ENCODE peak calls at places on chromosomes 16 and 17, in nine cellular contexts. One of them, this sample, is unnamed.

GRCh38 chr17:43826206-43826605 is 6.7 kb downstream of the MPP3 start:
- DNase-seq in EH: no peak
- DNase-seq in stimulated activated CD4-positive, alpha-beta T cell treated with anti-CD3 and anti-CD28 coated beads, Interleukin-1b, Interleukin-23, amount 100 ng/mL, for 1 hour: no peak
- DNase-seq in kidney: no peak
- DNase-seq in KBM-7: no peak
- DNase-seq in HS-27A: no peak
- DNase-seq in HTR-8/SVneo: no peak
- DNase-seq in COR-L47: no peak
- DNase-seq in GM04503: no peak
- DNase-seq in this sample: no peak

GRCh38 chr17:19769946-19770652 is 22.0 kb upstream of the ALDH3A1 start:
- DNase-seq in GM04503: peak
- DNase-seq in HTR-8/SVneo: peak
- DNase-seq in EH: peak
- DNase-seq in HS-27A: no peak
- DNase-seq in kidney: no peak
- DNase-seq in KBM-7: no peak
- DNase-seq in stimulated activated CD4-positive, alpha-beta T cell treated with anti-CD3 and anti-CD28 coated beads, Interleukin-1b, Interleukin-23, amount 100 ng/mL, for 1 hour: no peak
- DNase-seq in COR-L47: no peak
- DNase-seq in this sample: no peak

GRCh38 chr17:30824002-30824355 is 513 bp downstream of the CRLF3 start:
- DNase-seq in HS-27A: no peak
- DNase-seq in HTR-8/SVneo: peak
- DNase-seq in stimulated activated CD4-positive, alpha-beta T cell treated with anti-CD3 and anti-CD28 coated beads, Interleukin-1b, Interleukin-23, amount 100 ng/mL, for 1 hour: no peak
- DNase-seq in KBM-7: peak
- DNase-seq in COR-L47: no peak
- DNase-seq in EH: peak
- DNase-seq in GM04503: no peak
- DNase-seq in kidney: no peak
- DNase-seq in this sample: no peak

GRCh38 chr16:1458336-1458976 is 14.1 kb upstream of the CCDC154 start:
- DNase-seq in GM04503: no peak
- DNase-seq in HS-27A: no peak
- DNase-seq in EH: peak
- DNase-seq in kidney: peak
- DNase-seq in stimulated activated CD4-positive, alpha-beta T cell treated with anti-CD3 and anti-CD28 coated beads, Interleukin-1b, Interleukin-23, amount 100 ng/mL, for 1 hour: no peak
- DNase-seq in COR-L47: no peak
- DNase-seq in HTR-8/SVneo: no peak
- DNase-seq in KBM-7: no peak
- DNase-seq in this sample: no peak

GRCh38 chr17:77644981-77645380 is 313.5 kb upstream of the TNRC6C start:
- DNase-seq in HS-27A: no peak
- DNase-seq in KBM-7: no peak
- DNase-seq in kidney: no peak
- DNase-seq in EH: no peak
- DNase-seq in GM04503: no peak
- DNase-seq in stimulated activated CD4-positive, alpha-beta T cell treated with anti-CD3 and anti-CD28 coated beads, Interleukin-1b, Interleukin-23, amount 100 ng/mL, for 1 hour: no peak
- DNase-seq in COR-L47: no peak
- DNase-seq in HTR-8/SVneo: no peak
- DNase-seq in this sample: no peak

GRCh38 chr17:82246365-82247174 is 17.7 kb downstream of the SLC16A3 start:
- DNase-seq in EH: peak
- DNase-seq in COR-L47: no peak
- DNase-seq in stimulated activated CD4-positive, alpha-beta T cell treated with anti-CD3 and anti-CD28 coated beads, Interleukin-1b, Interleukin-23, amount 100 ng/mL, for 1 hour: no peak
- DNase-seq in HS-27A: no peak
- DNase-seq in GM04503: no peak
- DNase-seq in KBM-7: peak
- DNase-seq in HTR-8/SVneo: no peak
- DNase-seq in kidney: peak
- DNase-seq in this sample: no peak

GRCh38 chr17:74599023-74599399 is 6.9 kb upstream of the CD300LD start:
- DNase-seq in stimulated activated CD4-positive, alpha-beta T cell treated with anti-CD3 and anti-CD28 coated beads, Interleukin-1b, Interleukin-23, amount 100 ng/mL, for 1 hour: no peak
- DNase-seq in HS-27A: no peak
- DNase-seq in KBM-7: peak
- DNase-seq in COR-L47: no peak
- DNase-seq in EH: no peak
- DNase-seq in GM04503: no peak
- DNase-seq in kidney: no peak
- DNase-seq in HTR-8/SVneo: no peak
- DNase-seq in this sample: peak

GRCh38 chr16:50367777-50368409 is 895 bp downstream of the BRD7 start:
- DNase-seq in COR-L47: no peak
- DNase-seq in kidney: no peak
- DNase-seq in HTR-8/SVneo: no peak
- DNase-seq in EH: no peak
- DNase-seq in stimulated activated CD4-positive, alpha-beta T cell treated with anti-CD3 and anti-CD28 coated beads, Interleukin-1b, Interleukin-23, amount 100 ng/mL, for 1 hour: no peak
- DNase-seq in HS-27A: no peak
- DNase-seq in GM04503: no peak
- DNase-seq in KBM-7: peak
- DNase-seq in this sample: no peak

GRCh38 chr16:48559462-48560211 is 50.3 kb downstream of the N4BP1 start:
- DNase-seq in HS-27A: no peak
- DNase-seq in HTR-8/SVneo: no peak
- DNase-seq in GM04503: no peak
- DNase-seq in kidney: no peak
- DNase-seq in COR-L47: no peak
- DNase-seq in EH: no peak
- DNase-seq in KBM-7: peak
- DNase-seq in stimulated activated CD4-positive, alpha-beta T cell treated with anti-CD3 and anti-CD28 coated beads, Interleukin-1b, Interleukin-23, amount 100 ng/mL, for 1 hour: no peak
- DNase-seq in this sample: no peak

GRCh38 chr16:87291944-87292343 is 25.2 kb downstream of the C16orf95 start:
- DNase-seq in HTR-8/SVneo: no peak
- DNase-seq in GM04503: no peak
- DNase-seq in stimulated activated CD4-positive, alpha-beta T cell treated with anti-CD3 and anti-CD28 coated beads, Interleukin-1b, Interleukin-23, amount 100 ng/mL, for 1 hour: no peak
- DNase-seq in EH: no peak
- DNase-seq in KBM-7: no peak
- DNase-seq in COR-L47: no peak
- DNase-seq in kidney: no peak
- DNase-seq in HS-27A: no peak
- DNase-seq in this sample: no peak

GRCh38 chr17:46029627-46030026 is 30.6 kb downstream of the STH start:
- DNase-seq in GM04503: no peak
- DNase-seq in COR-L47: no peak
- DNase-seq in KBM-7: no peak
- DNase-seq in EH: no peak
- DNase-seq in HS-27A: no peak
- DNase-seq in HTR-8/SVneo: no peak
- DNase-seq in stimulated activated CD4-positive, alpha-beta T cell treated with anti-CD3 and anti-CD28 coated beads, Interleukin-1b, Interleukin-23, amount 100 ng/mL, for 1 hour: no peak
- DNase-seq in kidney: no peak
- DNase-seq in this sample: no peak

GRCh38 chr17:80774643-80775281 is 216.9 kb upstream of the CHMP6 start:
- DNase-seq in stimulated activated CD4-positive, alpha-beta T cell treated with anti-CD3 and anti-CD28 coated beads, Interleukin-1b, Interleukin-23, amount 100 ng/mL, for 1 hour: no peak
- DNase-seq in EH: no peak
- DNase-seq in KBM-7: peak
- DNase-seq in HS-27A: no peak
- DNase-seq in HTR-8/SVneo: no peak
- DNase-seq in COR-L47: no peak
- DNase-seq in GM04503: no peak
- DNase-seq in kidney: no peak
- DNase-seq in this sample: peak

GRCh38 chr17:31663576-31663975 is 195.5 kb downstream of the COPRS start:
- DNase-seq in HTR-8/SVneo: no peak
- DNase-seq in stimulated activated CD4-positive, alpha-beta T cell treated with anti-CD3 and anti-CD28 coated beads, Interleukin-1b, Interleukin-23, amount 100 ng/mL, for 1 hour: no peak
- DNase-seq in EH: no peak
- DNase-seq in HS-27A: no peak
- DNase-seq in kidney: no peak
- DNase-seq in COR-L47: no peak
- DNase-seq in KBM-7: no peak
- DNase-seq in GM04503: no peak
- DNase-seq in this sample: no peak

GRCh38 chr17:8091033-8091687 is 3.6 kb upstream of the ALOX12B start:
- DNase-seq in COR-L47: no peak
- DNase-seq in kidney: no peak
- DNase-seq in HS-27A: no peak
- DNase-seq in stimulated activated CD4-positive, alpha-beta T cell treated with anti-CD3 and anti-CD28 coated beads, Interleukin-1b, Interleukin-23, amount 100 ng/mL, for 1 hour: no peak
- DNase-seq in HTR-8/SVneo: no peak
- DNase-seq in KBM-7: peak
- DNase-seq in EH: no peak
- DNase-seq in GM04503: no peak
- DNase-seq in this sample: no peak

GRCh38 chr17:74677558-74678466 is 34.9 kb downstream of the CD300LF start:
- DNase-seq in HS-27A: no peak
- DNase-seq in GM04503: no peak
- DNase-seq in HTR-8/SVneo: no peak
- DNase-seq in COR-L47: no peak
- DNase-seq in stimulated activated CD4-positive, alpha-beta T cell treated with anti-CD3 and anti-CD28 coated beads, Interleukin-1b, Interleukin-23, amount 100 ng/mL, for 1 hour: no peak
- DNase-seq in KBM-7: no peak
- DNase-seq in kidney: no peak
- DNase-seq in EH: no peak
- DNase-seq in this sample: no peak

GRCh38 chr16:5024632-5025031 is 9.1 kb downstream of the NAGPA start:
- DNase-seq in stimulated activated CD4-positive, alpha-beta T cell treated with anti-CD3 and anti-CD28 coated beads, Interleukin-1b, Interleukin-23, amount 100 ng/mL, for 1 hour: no peak
- DNase-seq in GM04503: no peak
- DNase-seq in kidney: no peak
- DNase-seq in COR-L47: peak
- DNase-seq in EH: no peak
- DNase-seq in KBM-7: peak
- DNase-seq in HS-27A: no peak
- DNase-seq in HTR-8/SVneo: peak
- DNase-seq in this sample: no peak

GRCh38 chr16:82621796-82622195 is 5.0 kb upstream of the CDH13 start:
- DNase-seq in stimulated activated CD4-positive, alpha-beta T cell treated with anti-CD3 and anti-CD28 coated beads, Interleukin-1b, Interleukin-23, amount 100 ng/mL, for 1 hour: no peak
- DNase-seq in kidney: no peak
- DNase-seq in EH: peak
- DNase-seq in COR-L47: no peak
- DNase-seq in GM04503: no peak
- DNase-seq in HTR-8/SVneo: no peak
- DNase-seq in HS-27A: no peak
- DNase-seq in KBM-7: no peak
- DNase-seq in this sample: no peak

GRCh38 chr16:4601317-4602186 is 13.1 kb downstream of the UBALD1 start:
- DNase-seq in KBM-7: no peak
- DNase-seq in EH: no peak
- DNase-seq in GM04503: no peak
- DNase-seq in HS-27A: no peak
- DNase-seq in kidney: no peak
- DNase-seq in COR-L47: no peak
- DNase-seq in HTR-8/SVneo: no peak
- DNase-seq in stimulated activated CD4-positive, alpha-beta T cell treated with anti-CD3 and anti-CD28 coated beads, Interleukin-1b, Interleukin-23, amount 100 ng/mL, for 1 hour: no peak
- DNase-seq in this sample: no peak

GRCh38 chr17:78131172-78132085 is 858 bp downstream of the TMC8 start:
- DNase-seq in kidney: peak
- DNase-seq in COR-L47: no peak
- DNase-seq in EH: no peak
- DNase-seq in HS-27A: no peak
- DNase-seq in stimulated activated CD4-positive, alpha-beta T cell treated with anti-CD3 and anti-CD28 coated beads, Interleukin-1b, Interleukin-23, amount 100 ng/mL, for 1 hour: no peak
- DNase-seq in GM04503: no peak
- DNase-seq in HTR-8/SVneo: no peak
- DNase-seq in KBM-7: peak
- DNase-seq in this sample: peak

GRCh38 chr16:87293990-87294389 is 23.2 kb downstream of the C16orf95 start:
- DNase-seq in EH: no peak
- DNase-seq in KBM-7: no peak
- DNase-seq in GM04503: no peak
- DNase-seq in COR-L47: no peak
- DNase-seq in stimulated activated CD4-positive, alpha-beta T cell treated with anti-CD3 and anti-CD28 coated beads, Interleukin-1b, Interleukin-23, amount 100 ng/mL, for 1 hour: no peak
- DNase-seq in kidney: no peak
- DNase-seq in HTR-8/SVneo: no peak
- DNase-seq in HS-27A: no peak
- DNase-seq in this sample: no peak

GRCh38 chr17:33234930-33235685 is 58.0 kb downstream of the ASIC2 start:
- DNase-seq in HS-27A: peak
- DNase-seq in kidney: peak
- DNase-seq in stimulated activated CD4-positive, alpha-beta T cell treated with anti-CD3 and anti-CD28 coated beads, Interleukin-1b, Interleukin-23, amount 100 ng/mL, for 1 hour: no peak
- DNase-seq in COR-L47: no peak
- DNase-seq in HTR-8/SVneo: peak
- DNase-seq in GM04503: peak
- DNase-seq in KBM-7: no peak
- DNase-seq in EH: peak
- DNase-seq in this sample: no peak

GRCh38 chr17:73231363-73231762 is 30.3 kb downstream of the CPSF4L start:
- DNase-seq in KBM-7: no peak
- DNase-seq in EH: peak
- DNase-seq in HTR-8/SVneo: peak
- DNase-seq in stimulated activated CD4-positive, alpha-beta T cell treated with anti-CD3 and anti-CD28 coated beads, Interleukin-1b, Interleukin-23, amount 100 ng/mL, for 1 hour: no peak
- DNase-seq in GM04503: no peak
- DNase-seq in COR-L47: no peak
- DNase-seq in kidney: no peak
- DNase-seq in HS-27A: no peak
- DNase-seq in this sample: peak

GRCh38 chr16:30605148-30605547 is 5.0 kb downstream of the ZNF689 start:
- DNase-seq in KBM-7: no peak
- DNase-seq in HS-27A: no peak
- DNase-seq in stimulated activated CD4-positive, alpha-beta T cell treated with anti-CD3 and anti-CD28 coated beads, Interleukin-1b, Interleukin-23, amount 100 ng/mL, for 1 hour: no peak
- DNase-seq in GM04503: no peak
- DNase-seq in HTR-8/SVneo: no peak
- DNase-seq in COR-L47: no peak
- DNase-seq in EH: no peak
- DNase-seq in kidney: peak
- DNase-seq in this sample: peak

GRCh38 chr16:71383054-71383773 is 24.7 kb downstream of the CALB2 start:
- DNase-seq in COR-L47: no peak
- DNase-seq in EH: peak
- DNase-seq in kidney: no peak
- DNase-seq in HS-27A: no peak
- DNase-seq in HTR-8/SVneo: no peak
- DNase-seq in stimulated activated CD4-positive, alpha-beta T cell treated with anti-CD3 and anti-CD28 coated beads, Interleukin-1b, Interleukin-23, amount 100 ng/mL, for 1 hour: no peak
- DNase-seq in KBM-7: no peak
- DNase-seq in GM04503: no peak
- DNase-seq in this sample: no peak

GRCh38 chr17:72349508-72350472 is 229.0 kb downstream of the SOX9 start:
- DNase-seq in EH: no peak
- DNase-seq in GM04503: no peak
- DNase-seq in kidney: no peak
- DNase-seq in HS-27A: no peak
- DNase-seq in COR-L47: no peak
- DNase-seq in stimulated activated CD4-positive, alpha-beta T cell treated with anti-CD3 and anti-CD28 coated beads, Interleukin-1b, Interleukin-23, amount 100 ng/mL, for 1 hour: no peak
- DNase-seq in KBM-7: no peak
- DNase-seq in HTR-8/SVneo: no peak
- DNase-seq in this sample: no peak

GRCh38 chr16:14105976-14106375 is 34.9 kb downstream of the MRTFB start:
- DNase-seq in GM04503: no peak
- DNase-seq in stimulated activated CD4-positive, alpha-beta T cell treated with anti-CD3 and anti-CD28 coated beads, Interleukin-1b, Interleukin-23, amount 100 ng/mL, for 1 hour: no peak
- DNase-seq in EH: no peak
- DNase-seq in HTR-8/SVneo: no peak
- DNase-seq in KBM-7: no peak
- DNase-seq in COR-L47: no peak
- DNase-seq in kidney: no peak
- DNase-seq in HS-27A: no peak
- DNase-seq in this sample: no peak

GRCh38 chr17:61815863-61816523 is 47.3 kb downstream of the BRIP1 start:
- DNase-seq in GM04503: no peak
- DNase-seq in stimulated activated CD4-positive, alpha-beta T cell treated with anti-CD3 and anti-CD28 coated beads, Interleukin-1b, Interleukin-23, amount 100 ng/mL, for 1 hour: no peak
- DNase-seq in HTR-8/SVneo: no peak
- DNase-seq in COR-L47: peak
- DNase-seq in kidney: no peak
- DNase-seq in HS-27A: no peak
- DNase-seq in KBM-7: no peak
- DNase-seq in EH: no peak
- DNase-seq in this sample: no peak

GRCh38 chr17:4944163-4944553 is 4.1 kb downstream of the RNF167 start:
- DNase-seq in EH: no peak
- DNase-seq in kidney: no peak
- DNase-seq in HTR-8/SVneo: no peak
- DNase-seq in KBM-7: peak
- DNase-seq in GM04503: no peak
- DNase-seq in stimulated activated CD4-positive, alpha-beta T cell treated with anti-CD3 and anti-CD28 coated beads, Interleukin-1b, Interleukin-23, amount 100 ng/mL, for 1 hour: no peak
- DNase-seq in HS-27A: no peak
- DNase-seq in COR-L47: no peak
- DNase-seq in this sample: no peak

GRCh38 chr17:1643999-1644492 is 1.5 kb downstream of the SCARF1 start:
- DNase-seq in HTR-8/SVneo: no peak
- DNase-seq in KBM-7: no peak
- DNase-seq in HS-27A: no peak
- DNase-seq in stimulated activated CD4-positive, alpha-beta T cell treated with anti-CD3 and anti-CD28 coated beads, Interleukin-1b, Interleukin-23, amount 100 ng/mL, for 1 hour: no peak
- DNase-seq in COR-L47: no peak
- DNase-seq in kidney: no peak
- DNase-seq in GM04503: no peak
- DNase-seq in EH: peak
- DNase-seq in this sample: no peak

GRCh38 chr17:33463887-33464286 is 170.8 kb upstream of the ASIC2 start:
- DNase-seq in COR-L47: no peak
- DNase-seq in stimulated activated CD4-positive, alpha-beta T cell treated with anti-CD3 and anti-CD28 coated beads, Interleukin-1b, Interleukin-23, amount 100 ng/mL, for 1 hour: no peak
- DNase-seq in HS-27A: no peak
- DNase-seq in GM04503: no peak
- DNase-seq in KBM-7: no peak
- DNase-seq in kidney: no peak
- DNase-seq in HTR-8/SVneo: no peak
- DNase-seq in EH: no peak
- DNase-seq in this sample: no peak

GRCh38 chr17:42843358-42843934 is 934 bp upstream of the AOC2 start:
- DNase-seq in EH: peak
- DNase-seq in COR-L47: peak
- DNase-seq in HTR-8/SVneo: peak
- DNase-seq in kidney: no peak
- DNase-seq in HS-27A: no peak
- DNase-seq in stimulated activated CD4-positive, alpha-beta T cell treated with anti-CD3 and anti-CD28 coated beads, Interleukin-1b, Interleukin-23, amount 100 ng/mL, for 1 hour: no peak
- DNase-seq in KBM-7: peak
- DNase-seq in GM04503: peak
- DNase-seq in this sample: peak